ENCODE peak calls at places on chromosomes 1 and 21, in four cellular contexts. U, A, P and O are unnamed samples. For H3K4me1, the result is how much of the 10 kb centered on the place peaks cover.

GRCh38 chr1:206967096-206967851 is 3.0 kb downstream of the FCAMR start:
- DNase-seq in U (no peak), P (peak), A (no peak), O (no peak)

GRCh38 chr21:44378646-44379581 is 25.5 kb downstream of the TRPM2 start:
- DNase-seq in A (no peak), U (no peak), P (no peak), O (no peak)

GRCh38 chr1:212415107-212415841 is 588 bp upstream of the PACC1 start:
- DNase-seq in P (no peak), U (peak), A (no peak), O (no peak)

GRCh38 chr1:213552045-213552444 is 435.7 kb upstream of the PROX1 start:
- DNase-seq in U (no peak), P (no peak), A (no peak), O (no peak)

GRCh38 chr1:62271932-62272728 is 47.1 kb downstream of the KANK4 start:
- DNase-seq in P (no peak), U (peak), A (no peak), O (no peak)

GRCh38 chr1:116923421-116923820 is 13.7 kb downstream of the PTGFRN start:
- DNase-seq in A (no peak), U (no peak), P (no peak), O (no peak)

GRCh38 chr1:97668945-97669344 is 251.9 kb downstream of the DPYD start:
- DNase-seq in P (no peak), U (no peak), A (no peak), O (no peak)

GRCh38 chr1:209554761-209555611 is 28.5 kb upstream of the CAMK1G start:
- DNase-seq in P (no peak), A (no peak), U (no peak), O (no peak)

GRCh38 chr21:45618287-45618686 is 25.2 kb upstream of the PCBP3 start:
- DNase-seq in U (no peak), A (no peak), P (no peak), O (no peak)

GRCh38 chr1:94237291-94238226 is at the start of gene ARHGAP29:
- DNase-seq in P (peak), A (peak), U (peak), O (peak)

GRCh38 chr1:1630191-1630964 is 1.6 kb upstream of the MMP23B start:
- DNase-seq in U (no peak), A (no peak), P (peak), O (no peak)

GRCh38 chr1:244665771-244666217 is 12.9 kb downstream of the DESI2 start:
- DNase-seq in U (peak), A (no peak), P (no peak), O (no peak)

GRCh38 chr1:110616587-110616986 is 10.4 kb upstream of the KCNA2 start:
- DNase-seq in U (peak), A (no peak), P (no peak), O (no peak)

GRCh38 chr1:54124472-54124871 is 28.3 kb downstream of the CDCP2 start:
- DNase-seq in U (no peak), P (no peak), A (no peak), O (no peak)

GRCh38 chr1:32764826-32765545 is 52.2 kb downstream of the YARS1 start:
- DNase-seq in P (no peak), U (no peak), A (no peak), O (no peak)

GRCh38 chr1:28409066-28409465 is 39.5 kb downstream of the PHACTR4 start:
- DNase-seq in P (no peak), U (no peak), A (no peak), O (no peak)

GRCh38 chr1:36561365-36561731 is 78.6 kb upstream of the CSF3R start:
- DNase-seq in U (no peak), A (no peak), P (no peak), O (no peak)

GRCh38 chr21:29860346-29860745 is 79.5 kb downstream of the GRIK1 start:
- DNase-seq in A (no peak), U (no peak), P (no peak), O (no peak)

GRCh38 chr1:27011058-27011764 is 1.4 kb downstream of the TENT5B start:
- DNase-seq in A (no peak), U (peak), P (peak), O (peak)

GRCh38 chr1:9406111-9406510 is 113.4 kb downstream of the SPSB1 start:
- DNase-seq in P (no peak), U (no peak), A (no peak), O (no peak)

GRCh38 chr1:226308166-226308722 is 720 bp downstream of the LIN9 start:
- DNase-seq in P (peak), A (no peak), U (peak), O (no peak)

GRCh38 chr21:38241029-38241740 is 15.6 kb upstream of the KCNJ15 start:
- DNase-seq in P (no peak), A (no peak), U (no peak), O (peak)

GRCh38 chr21:35677298-35677841 is 383.0 kb downstream of the SETD4 start:
- DNase-seq in U (no peak), A (no peak), P (no peak), O (no peak)

GRCh38 chr1:167342846-167343245 is 122.2 kb downstream of the POU2F1 start:
- DNase-seq in A (no peak), U (no peak), P (no peak), O (no peak)

GRCh38 chr1:66240491-66241484 is 293.2 kb upstream of the SGIP1 start:
- DNase-seq in P (no peak), A (no peak), U (no peak), O (no peak)

GRCh38 chr1:225808136-225808535 is 1.8 kb upstream of the EPHX1 start:
- DNase-seq in U (no peak), P (no peak), A (no peak), O (no peak)

GRCh38 chr21:36381841-36382589 is 3.2 kb upstream of the CHAF1B start:
- DNase-seq in U (no peak), A (no peak), P (no peak), O (no peak)

GRCh38 chr1:116877369-116877768 is 32.3 kb upstream of the PTGFRN start:
- DNase-seq in P (no peak), A (no peak), U (no peak), O (no peak)

GRCh38 chr1:113275083-113275482 is 115.2 kb upstream of the MAGI3 start:
- DNase-seq in A (no peak), U (peak), P (no peak), O (no peak)

GRCh38 chr1:203083463-203083921 is 2.3 kb downstream of the MYOG start:
- DNase-seq in P (no peak), U (peak), A (no peak), O (no peak)

GRCh38 chr1:211986628-211987254 is 48.6 kb downstream of the INTS7 start:
- DNase-seq in U (no peak), A (no peak), P (no peak), O (no peak)

GRCh38 chr21:31326478-31327247 is 17.4 kb downstream of the TIAM1 start:
- DNase-seq in P (no peak), A (no peak), U (no peak), O (no peak)

GRCh38 chr1:96554364-96554763 is 167.2 kb upstream of the PTBP2 start:
- DNase-seq in P (no peak), A (no peak), U (no peak), O (no peak)

GRCh38 chr1:25952851-25953401 is 44.9 kb downstream of the PAFAH2 start:
- DNase-seq in U (no peak), A (no peak), P (no peak), O (no peak)

GRCh38 chr1:115976062-115976899 is at the start of gene SLC22A15:
- DNase-seq in A (peak), U (peak), P (peak), O (peak)

GRCh38 chr1:15181564-15181963 is 28.0 kb downstream of the TMEM51 start:
- DNase-seq in P (no peak), U (no peak), A (no peak), O (no peak)
- H3K4me1 ChIP-seq in P (under half), U (under half), A (under half), O (under half)

GRCh38 chr1:24744911-24745710 is at the start of gene CLIC4:
- DNase-seq in A (peak), P (peak), U (peak), O (peak)

GRCh38 chr1:24745711-24746582 is 700 bp downstream of the CLIC4 start:
- DNase-seq in P (peak), A (peak), U (peak), O (peak)

GRCh38 chr1:24749257-24749656 is 4.0 kb downstream of the CLIC4 start:
- DNase-seq in P (no peak), U (no peak), A (no peak), O (no peak)

GRCh38 chr1:24749886-24750285 is 4.6 kb downstream of the CLIC4 start:
- DNase-seq in A (no peak), U (no peak), P (no peak), O (no peak)

DNA sequence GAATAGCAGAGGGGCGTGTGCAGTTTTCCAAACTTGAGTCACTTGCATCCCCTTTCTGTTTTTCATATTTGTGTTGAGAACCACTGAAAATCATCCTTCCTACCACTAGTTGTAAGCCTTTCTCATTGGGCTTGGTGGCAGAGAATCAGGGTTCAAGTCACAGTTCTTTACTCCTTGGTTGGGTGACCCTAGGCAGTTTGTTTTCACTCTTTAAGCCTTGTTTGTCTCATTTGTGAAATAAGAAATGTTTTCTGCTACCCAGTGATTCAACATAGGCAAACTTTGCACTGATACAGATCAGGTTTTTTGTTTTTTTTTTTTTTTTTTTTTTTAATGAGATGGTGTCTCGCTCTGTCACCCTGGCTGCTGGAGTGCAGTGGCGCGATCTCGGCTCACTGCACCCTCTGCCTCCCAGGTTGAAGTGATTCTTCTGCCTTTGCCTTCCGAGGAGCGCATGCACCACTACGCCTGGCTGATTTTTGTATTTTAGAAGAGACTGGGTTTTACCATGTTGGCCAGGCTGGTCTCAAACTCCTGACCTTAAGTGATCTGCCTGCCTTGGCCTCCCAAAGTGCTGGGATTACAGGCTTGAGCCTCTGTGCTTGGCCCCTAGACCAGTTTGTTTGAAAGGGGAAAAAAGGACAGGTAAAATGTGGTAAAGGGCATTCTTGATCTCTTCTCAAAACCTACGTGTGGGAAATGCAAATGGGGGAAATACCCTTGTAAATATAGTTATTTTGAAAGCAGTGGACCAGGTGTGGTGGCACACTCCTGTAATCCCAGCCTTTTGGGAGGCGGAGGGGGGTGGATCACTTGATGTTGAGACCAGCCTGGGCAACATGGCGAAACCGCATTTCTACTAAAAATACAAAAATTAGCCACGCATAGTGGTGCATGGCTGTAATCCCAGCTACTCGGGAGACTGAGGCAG is 3.2 kb downstream of the CLIC4 start:
- DNase-seq in U (no peak), P (no peak), A (no peak), O (no peak)
- H3K4me3 ChIP-seq in U (no peak), P (peak), A (peak), O (peak)

DNA sequence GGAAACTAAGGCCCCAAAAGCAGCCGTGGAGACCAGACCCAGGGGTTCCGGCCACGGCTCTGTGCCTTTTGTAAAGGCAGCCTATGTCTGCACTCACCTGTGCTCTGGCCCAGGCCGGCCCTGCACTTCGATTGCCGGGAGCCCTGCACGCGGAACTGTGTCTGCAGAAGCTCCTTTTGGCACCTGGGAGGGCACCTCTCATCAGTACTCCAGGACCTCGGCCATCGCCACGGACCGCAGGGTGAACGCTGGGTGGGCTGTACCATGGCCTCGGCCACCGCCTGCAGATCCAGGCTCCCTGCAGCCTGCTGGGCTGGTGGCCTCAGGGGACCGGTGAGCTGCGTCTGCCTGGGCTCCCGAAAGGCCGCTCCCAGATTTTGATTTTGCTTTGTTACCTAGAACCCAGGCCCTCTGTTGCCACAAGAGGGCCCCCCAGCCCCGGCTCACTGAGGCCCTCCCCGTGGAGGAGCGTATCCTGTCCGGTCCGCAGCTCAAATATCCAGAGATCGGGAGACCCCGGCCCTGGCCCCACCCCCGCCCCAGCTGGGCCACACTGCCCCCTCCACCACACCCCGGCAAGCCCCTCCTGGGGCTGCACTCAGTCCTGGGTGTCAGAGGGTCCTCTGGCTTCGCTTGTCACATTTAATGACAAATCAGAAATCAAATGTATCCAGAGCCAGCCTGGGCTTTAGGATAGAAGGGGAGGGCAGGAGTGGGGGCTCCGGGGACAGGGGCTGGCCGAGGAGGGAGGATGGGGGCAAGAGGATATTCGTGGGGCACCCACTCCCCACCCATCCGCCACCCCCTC is 60.2 kb upstream of the PDE9A start:
- DNase-seq in U (peak), A (peak), P (peak), O (no peak)
- TF ChIP-seq CTCF in U (peak), A (peak), P (peak), O (peak)

GRCh38 chr1:59427155-59427554 is 130.3 kb downstream of the FGGY start:
- DNase-seq in U (peak), A (peak), P (no peak), O (no peak)
- H3K4me1 ChIP-seq in U (under half), A (half or more), P (under half), O (under half)

GRCh38 chr1:235683653-235684052 is 34.1 kb upstream of the GNG4 start:
- DNase-seq in P (no peak), A (no peak), U (no peak), O (no peak)
- H3K4me3 ChIP-seq in P (no peak), A (no peak), U (no peak), O (no peak)

DNA sequence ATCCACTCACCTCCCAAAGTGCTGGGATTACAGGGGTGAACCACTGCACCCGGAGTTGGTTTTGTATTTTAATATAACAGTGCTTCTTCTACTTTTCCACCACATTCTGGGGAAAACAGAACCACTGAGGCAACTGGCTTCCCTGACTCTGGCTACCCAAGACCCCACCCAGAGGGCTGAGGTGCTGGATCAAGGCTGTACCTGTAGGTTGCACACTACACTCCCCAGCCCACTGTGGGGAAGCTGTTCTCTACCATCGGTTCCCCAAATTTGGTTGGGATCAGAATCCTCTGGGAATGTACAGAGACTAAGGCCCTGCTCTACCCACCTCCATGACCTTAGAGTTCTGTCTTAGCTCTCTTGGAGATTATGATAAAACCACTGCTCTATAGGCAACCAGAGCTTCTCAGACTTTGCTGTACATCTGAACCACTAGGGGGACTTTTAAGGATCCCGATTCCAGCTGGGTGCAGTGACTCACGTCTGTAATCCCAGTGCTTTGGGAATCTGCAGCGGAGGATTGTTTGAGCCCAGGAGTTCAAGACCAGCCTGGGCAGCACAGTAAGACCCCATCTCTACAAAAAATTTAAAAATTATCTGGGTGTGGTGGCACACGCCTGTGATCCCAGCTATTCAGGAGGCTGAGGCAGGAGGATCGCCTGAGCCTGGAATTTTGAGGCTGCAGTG is 51.6 kb downstream of the GNG4 start:
- DNase-seq in U (peak), P (no peak), A (no peak), O (no peak)
- TF ChIP-seq CTCF in U (peak), P (no peak), A (no peak), O (no peak)

GRCh38 chr1:23566304-23566703 is 7.0 kb upstream of the ID3 start:
- DNase-seq in A (no peak), U (peak), P (no peak), O (no peak)

GRCh38 chr1:23570001-23570691 is 10.8 kb upstream of the ID3 start:
- DNase-seq in U (no peak), P (no peak), A (no peak), O (no peak)

GRCh38 chr1:23567629-23567995 is 8.3 kb upstream of the ID3 start:
- DNase-seq in P (no peak), U (no peak), A (no peak), O (no peak)

GRCh38 chr1:23568608-23569383 is 9.5 kb upstream of the ID3 start:
- DNase-seq in U (peak), A (no peak), P (no peak), O (no peak)

GRCh38 chr1:23567996-23568607 is 8.8 kb upstream of the ID3 start:
- DNase-seq in A (no peak), P (no peak), U (no peak), O (no peak)
- H3K4me1 ChIP-seq in A (under half), P (under half), U (under half), O (under half)